ENCODE peak calls at places on chromosomes 4 and X, in six cellular contexts. One of them, this sample, is unnamed.

GRCh38 chrX:31580227-31580626 is 508.4 kb upstream of the FTHL17 start:
- DNase-seq in activated effector memory CD4-positive, alpha-beta T cell treated with anti-CD3 and anti-CD28 coated beads, Interleukin-2, amount 50 U/mL, for 16 hours: no peak
- DNase-seq in left ventricle myocardium inferior: no peak
- DNase-seq in dorsolateral prefrontal cortex: no peak
- DNase-seq in stimulated activated CD4-positive, alpha-beta T cell treated with anti-CD3 and anti-CD28 coated beads, Interleukin-4, amount 100 ng/mL, for 24 hours: no peak
- DNase-seq in NCI-H1092 treated with DMSO at 0.1 percent for 48 hours: peak; percentile 1
- DNase-seq in this sample: no peak

GRCh38 chr4:8019396-8020365 is 80.0 kb upstream of the AFAP1 start:
- DNase-seq in activated effector memory CD4-positive, alpha-beta T cell treated with anti-CD3 and anti-CD28 coated beads, Interleukin-2, amount 50 U/mL, for 16 hours: no peak
- DNase-seq in left ventricle myocardium inferior: no peak
- DNase-seq in dorsolateral prefrontal cortex: peak; percentile 59
- DNase-seq in stimulated activated CD4-positive, alpha-beta T cell treated with anti-CD3 and anti-CD28 coated beads, Interleukin-4, amount 100 ng/mL, for 24 hours: no peak
- DNase-seq in NCI-H1092 treated with DMSO at 0.1 percent for 48 hours: no peak
- DNase-seq in this sample: no peak

GRCh38 chr4:115781528-115782146 is 668.2 kb upstream of the NDST4 start:
- DNase-seq in activated effector memory CD4-positive, alpha-beta T cell treated with anti-CD3 and anti-CD28 coated beads, Interleukin-2, amount 50 U/mL, for 16 hours: no peak
- DNase-seq in left ventricle myocardium inferior: no peak
- DNase-seq in dorsolateral prefrontal cortex: no peak
- DNase-seq in stimulated activated CD4-positive, alpha-beta T cell treated with anti-CD3 and anti-CD28 coated beads, Interleukin-4, amount 100 ng/mL, for 24 hours: no peak
- DNase-seq in NCI-H1092 treated with DMSO at 0.1 percent for 48 hours: no peak
- DNase-seq in this sample: peak; percentile 81

GRCh38 chrX:71997320-71997719 is 86.7 kb downstream of the NHSL2 start:
- DNase-seq in activated effector memory CD4-positive, alpha-beta T cell treated with anti-CD3 and anti-CD28 coated beads, Interleukin-2, amount 50 U/mL, for 16 hours: no peak
- DNase-seq in left ventricle myocardium inferior: no peak
- DNase-seq in dorsolateral prefrontal cortex: no peak
- DNase-seq in stimulated activated CD4-positive, alpha-beta T cell treated with anti-CD3 and anti-CD28 coated beads, Interleukin-4, amount 100 ng/mL, for 24 hours: no peak
- DNase-seq in NCI-H1092 treated with DMSO at 0.1 percent for 48 hours: no peak
- DNase-seq in this sample: no peak

GRCh38 chr4:81650871-81651270 is 179.2 kb upstream of the RASGEF1B start:
- DNase-seq in activated effector memory CD4-positive, alpha-beta T cell treated with anti-CD3 and anti-CD28 coated beads, Interleukin-2, amount 50 U/mL, for 16 hours: no peak
- DNase-seq in left ventricle myocardium inferior: no peak
- DNase-seq in dorsolateral prefrontal cortex: no peak
- DNase-seq in stimulated activated CD4-positive, alpha-beta T cell treated with anti-CD3 and anti-CD28 coated beads, Interleukin-4, amount 100 ng/mL, for 24 hours: no peak
- DNase-seq in NCI-H1092 treated with DMSO at 0.1 percent for 48 hours: peak; percentile 90
- DNase-seq in this sample: no peak

GRCh38 chr4:147361726-147362125 is 119.2 kb upstream of the EDNRA start:
- DNase-seq in activated effector memory CD4-positive, alpha-beta T cell treated with anti-CD3 and anti-CD28 coated beads, Interleukin-2, amount 50 U/mL, for 16 hours: no peak
- DNase-seq in left ventricle myocardium inferior: no peak
- DNase-seq in dorsolateral prefrontal cortex: no peak
- DNase-seq in stimulated activated CD4-positive, alpha-beta T cell treated with anti-CD3 and anti-CD28 coated beads, Interleukin-4, amount 100 ng/mL, for 24 hours: no peak
- DNase-seq in NCI-H1092 treated with DMSO at 0.1 percent for 48 hours: no peak
- DNase-seq in this sample: peak; percentile 58

GRCh38 chr4:25484243-25484721 is 107.2 kb downstream of the ANAPC4 start:
- DNase-seq in activated effector memory CD4-positive, alpha-beta T cell treated with anti-CD3 and anti-CD28 coated beads, Interleukin-2, amount 50 U/mL, for 16 hours: no peak
- DNase-seq in left ventricle myocardium inferior: no peak
- DNase-seq in dorsolateral prefrontal cortex: no peak
- DNase-seq in stimulated activated CD4-positive, alpha-beta T cell treated with anti-CD3 and anti-CD28 coated beads, Interleukin-4, amount 100 ng/mL, for 24 hours: no peak
- DNase-seq in NCI-H1092 treated with DMSO at 0.1 percent for 48 hours: peak; percentile 51
- DNase-seq in this sample: no peak

GRCh38 chr4:89658701-89659024 is 178.3 kb downstream of the SNCA start:
- DNase-seq in activated effector memory CD4-positive, alpha-beta T cell treated with anti-CD3 and anti-CD28 coated beads, Interleukin-2, amount 50 U/mL, for 16 hours: no peak
- DNase-seq in left ventricle myocardium inferior: no peak
- DNase-seq in dorsolateral prefrontal cortex: no peak
- DNase-seq in stimulated activated CD4-positive, alpha-beta T cell treated with anti-CD3 and anti-CD28 coated beads, Interleukin-4, amount 100 ng/mL, for 24 hours: no peak
- DNase-seq in NCI-H1092 treated with DMSO at 0.1 percent for 48 hours: no peak
- DNase-seq in this sample: no peak

GRCh38 chrX:17930850-17931249 is 69.8 kb upstream of the RAI2 start:
- DNase-seq in activated effector memory CD4-positive, alpha-beta T cell treated with anti-CD3 and anti-CD28 coated beads, Interleukin-2, amount 50 U/mL, for 16 hours: no peak
- DNase-seq in left ventricle myocardium inferior: no peak
- DNase-seq in dorsolateral prefrontal cortex: no peak
- DNase-seq in stimulated activated CD4-positive, alpha-beta T cell treated with anti-CD3 and anti-CD28 coated beads, Interleukin-4, amount 100 ng/mL, for 24 hours: no peak
- DNase-seq in NCI-H1092 treated with DMSO at 0.1 percent for 48 hours: peak; percentile 33
- DNase-seq in this sample: no peak

GRCh38 chr4:128410037-128410436 is 122.4 kb upstream of the PGRMC2 start:
- DNase-seq in activated effector memory CD4-positive, alpha-beta T cell treated with anti-CD3 and anti-CD28 coated beads, Interleukin-2, amount 50 U/mL, for 16 hours: no peak
- DNase-seq in left ventricle myocardium inferior: no peak
- DNase-seq in dorsolateral prefrontal cortex: no peak
- DNase-seq in stimulated activated CD4-positive, alpha-beta T cell treated with anti-CD3 and anti-CD28 coated beads, Interleukin-4, amount 100 ng/mL, for 24 hours: no peak
- DNase-seq in NCI-H1092 treated with DMSO at 0.1 percent for 48 hours: no peak
- DNase-seq in this sample: no peak

GRCh38 chr4:151687021-151687640 is 73.7 kb downstream of the GATB start:
- DNase-seq in activated effector memory CD4-positive, alpha-beta T cell treated with anti-CD3 and anti-CD28 coated beads, Interleukin-2, amount 50 U/mL, for 16 hours: no peak
- DNase-seq in left ventricle myocardium inferior: no peak
- DNase-seq in dorsolateral prefrontal cortex: no peak
- DNase-seq in stimulated activated CD4-positive, alpha-beta T cell treated with anti-CD3 and anti-CD28 coated beads, Interleukin-4, amount 100 ng/mL, for 24 hours: no peak
- DNase-seq in NCI-H1092 treated with DMSO at 0.1 percent for 48 hours: no peak
- DNase-seq in this sample: no peak

GRCh38 chr4:20284990-20285389 is 33.3 kb downstream of the SLIT2 start:
- DNase-seq in activated effector memory CD4-positive, alpha-beta T cell treated with anti-CD3 and anti-CD28 coated beads, Interleukin-2, amount 50 U/mL, for 16 hours: no peak
- DNase-seq in left ventricle myocardium inferior: no peak
- DNase-seq in dorsolateral prefrontal cortex: no peak
- DNase-seq in stimulated activated CD4-positive, alpha-beta T cell treated with anti-CD3 and anti-CD28 coated beads, Interleukin-4, amount 100 ng/mL, for 24 hours: no peak
- DNase-seq in NCI-H1092 treated with DMSO at 0.1 percent for 48 hours: no peak
- DNase-seq in this sample: peak; percentile 82

GRCh38 chrX:25001808-25002657 is 13.7 kb downstream of the ARX start:
- DNase-seq in activated effector memory CD4-positive, alpha-beta T cell treated with anti-CD3 and anti-CD28 coated beads, Interleukin-2, amount 50 U/mL, for 16 hours: no peak
- DNase-seq in left ventricle myocardium inferior: no peak
- DNase-seq in dorsolateral prefrontal cortex: no peak
- DNase-seq in stimulated activated CD4-positive, alpha-beta T cell treated with anti-CD3 and anti-CD28 coated beads, Interleukin-4, amount 100 ng/mL, for 24 hours: no peak
- DNase-seq in NCI-H1092 treated with DMSO at 0.1 percent for 48 hours: no peak
- DNase-seq in this sample: no peak

GRCh38 chr4:153281476-153281875 is 63.0 kb upstream of the MND1 start:
- DNase-seq in activated effector memory CD4-positive, alpha-beta T cell treated with anti-CD3 and anti-CD28 coated beads, Interleukin-2, amount 50 U/mL, for 16 hours: no peak
- DNase-seq in left ventricle myocardium inferior: no peak
- DNase-seq in dorsolateral prefrontal cortex: no peak
- DNase-seq in stimulated activated CD4-positive, alpha-beta T cell treated with anti-CD3 and anti-CD28 coated beads, Interleukin-4, amount 100 ng/mL, for 24 hours: no peak
- DNase-seq in NCI-H1092 treated with DMSO at 0.1 percent for 48 hours: no peak
- DNase-seq in this sample: no peak

GRCh38 chrX:74325130-74326059 is 21.4 kb downstream of the ZCCHC13 start:
- DNase-seq in activated effector memory CD4-positive, alpha-beta T cell treated with anti-CD3 and anti-CD28 coated beads, Interleukin-2, amount 50 U/mL, for 16 hours: no peak
- DNase-seq in left ventricle myocardium inferior: no peak
- DNase-seq in dorsolateral prefrontal cortex: no peak
- DNase-seq in stimulated activated CD4-positive, alpha-beta T cell treated with anti-CD3 and anti-CD28 coated beads, Interleukin-4, amount 100 ng/mL, for 24 hours: no peak
- DNase-seq in NCI-H1092 treated with DMSO at 0.1 percent for 48 hours: peak; percentile 82
- DNase-seq in this sample: no peak

GRCh38 chr4:122976111-122976510 is 53.7 kb upstream of the NUDT6 start:
- DNase-seq in activated effector memory CD4-positive, alpha-beta T cell treated with anti-CD3 and anti-CD28 coated beads, Interleukin-2, amount 50 U/mL, for 16 hours: no peak
- DNase-seq in left ventricle myocardium inferior: no peak
- DNase-seq in dorsolateral prefrontal cortex: no peak
- DNase-seq in stimulated activated CD4-positive, alpha-beta T cell treated with anti-CD3 and anti-CD28 coated beads, Interleukin-4, amount 100 ng/mL, for 24 hours: no peak
- DNase-seq in NCI-H1092 treated with DMSO at 0.1 percent for 48 hours: no peak
- DNase-seq in this sample: no peak

GRCh38 chr4:41505161-41505653 is 32.8 kb upstream of the LIMCH1 start:
- DNase-seq in activated effector memory CD4-positive, alpha-beta T cell treated with anti-CD3 and anti-CD28 coated beads, Interleukin-2, amount 50 U/mL, for 16 hours: no peak
- DNase-seq in left ventricle myocardium inferior: no peak
- DNase-seq in dorsolateral prefrontal cortex: no peak
- DNase-seq in stimulated activated CD4-positive, alpha-beta T cell treated with anti-CD3 and anti-CD28 coated beads, Interleukin-4, amount 100 ng/mL, for 24 hours: no peak
- DNase-seq in NCI-H1092 treated with DMSO at 0.1 percent for 48 hours: peak; percentile 74
- DNase-seq in this sample: no peak

GRCh38 chr4:110514889-110515479 is 39.0 kb downstream of the ENPEP start:
- DNase-seq in activated effector memory CD4-positive, alpha-beta T cell treated with anti-CD3 and anti-CD28 coated beads, Interleukin-2, amount 50 U/mL, for 16 hours: no peak
- DNase-seq in left ventricle myocardium inferior: no peak
- DNase-seq in dorsolateral prefrontal cortex: no peak
- DNase-seq in stimulated activated CD4-positive, alpha-beta T cell treated with anti-CD3 and anti-CD28 coated beads, Interleukin-4, amount 100 ng/mL, for 24 hours: no peak
- DNase-seq in NCI-H1092 treated with DMSO at 0.1 percent for 48 hours: peak; percentile 10
- DNase-seq in this sample: peak; percentile 81

GRCh38 chrX:73447311-73447794 is 500 bp downstream of the CDX4 start:
- DNase-seq in activated effector memory CD4-positive, alpha-beta T cell treated with anti-CD3 and anti-CD28 coated beads, Interleukin-2, amount 50 U/mL, for 16 hours: no peak
- DNase-seq in left ventricle myocardium inferior: no peak
- DNase-seq in dorsolateral prefrontal cortex: no peak
- DNase-seq in stimulated activated CD4-positive, alpha-beta T cell treated with anti-CD3 and anti-CD28 coated beads, Interleukin-4, amount 100 ng/mL, for 24 hours: no peak
- DNase-seq in NCI-H1092 treated with DMSO at 0.1 percent for 48 hours: no peak
- DNase-seq in this sample: no peak

GRCh38 chrX:12794654-12795053 is 3.4 kb downstream of the PRPS2 start:
- DNase-seq in activated effector memory CD4-positive, alpha-beta T cell treated with anti-CD3 and anti-CD28 coated beads, Interleukin-2, amount 50 U/mL, for 16 hours: no peak
- DNase-seq in left ventricle myocardium inferior: no peak
- DNase-seq in dorsolateral prefrontal cortex: no peak
- DNase-seq in stimulated activated CD4-positive, alpha-beta T cell treated with anti-CD3 and anti-CD28 coated beads, Interleukin-4, amount 100 ng/mL, for 24 hours: no peak
- DNase-seq in NCI-H1092 treated with DMSO at 0.1 percent for 48 hours: no peak
- DNase-seq in this sample: no peak

GRCh38 chrX:120559799-120560198 is 963 bp downstream of the CUL4B start:
- DNase-seq in activated effector memory CD4-positive, alpha-beta T cell treated with anti-CD3 and anti-CD28 coated beads, Interleukin-2, amount 50 U/mL, for 16 hours: no peak
- DNase-seq in left ventricle myocardium inferior: no peak
- DNase-seq in dorsolateral prefrontal cortex: no peak
- DNase-seq in stimulated activated CD4-positive, alpha-beta T cell treated with anti-CD3 and anti-CD28 coated beads, Interleukin-4, amount 100 ng/mL, for 24 hours: no peak
- DNase-seq in NCI-H1092 treated with DMSO at 0.1 percent for 48 hours: peak; percentile 52
- DNase-seq in this sample: peak; percentile 41

GRCh38 chrX:131704136-131704695 is 160.3 kb downstream of the OR13H1 start:
- DNase-seq in activated effector memory CD4-positive, alpha-beta T cell treated with anti-CD3 and anti-CD28 coated beads, Interleukin-2, amount 50 U/mL, for 16 hours: no peak
- DNase-seq in left ventricle myocardium inferior: no peak
- DNase-seq in dorsolateral prefrontal cortex: peak; percentile 69
- DNase-seq in stimulated activated CD4-positive, alpha-beta T cell treated with anti-CD3 and anti-CD28 coated beads, Interleukin-4, amount 100 ng/mL, for 24 hours: no peak
- DNase-seq in NCI-H1092 treated with DMSO at 0.1 percent for 48 hours: peak; percentile 89
- DNase-seq in this sample: no peak

GRCh38 chr4:83128235-83128929 is 13.9 kb upstream of the PLAC8 start:
- DNase-seq in activated effector memory CD4-positive, alpha-beta T cell treated with anti-CD3 and anti-CD28 coated beads, Interleukin-2, amount 50 U/mL, for 16 hours: no peak
- DNase-seq in left ventricle myocardium inferior: no peak
- DNase-seq in dorsolateral prefrontal cortex: no peak
- DNase-seq in stimulated activated CD4-positive, alpha-beta T cell treated with anti-CD3 and anti-CD28 coated beads, Interleukin-4, amount 100 ng/mL, for 24 hours: no peak
- DNase-seq in NCI-H1092 treated with DMSO at 0.1 percent for 48 hours: no peak
- DNase-seq in this sample: peak; percentile 37

GRCh38 chr4:186606593-186606992 is 51.2 kb upstream of the MTNR1A start:
- DNase-seq in activated effector memory CD4-positive, alpha-beta T cell treated with anti-CD3 and anti-CD28 coated beads, Interleukin-2, amount 50 U/mL, for 16 hours: no peak
- DNase-seq in left ventricle myocardium inferior: no peak
- DNase-seq in dorsolateral prefrontal cortex: no peak
- DNase-seq in stimulated activated CD4-positive, alpha-beta T cell treated with anti-CD3 and anti-CD28 coated beads, Interleukin-4, amount 100 ng/mL, for 24 hours: no peak
- DNase-seq in NCI-H1092 treated with DMSO at 0.1 percent for 48 hours: no peak
- DNase-seq in this sample: no peak

GRCh38 chrX:71181558-71181909 is 36.9 kb downstream of the NLGN3 start:
- DNase-seq in activated effector memory CD4-positive, alpha-beta T cell treated with anti-CD3 and anti-CD28 coated beads, Interleukin-2, amount 50 U/mL, for 16 hours: peak; percentile 77
- DNase-seq in left ventricle myocardium inferior: no peak
- DNase-seq in dorsolateral prefrontal cortex: no peak
- DNase-seq in stimulated activated CD4-positive, alpha-beta T cell treated with anti-CD3 and anti-CD28 coated beads, Interleukin-4, amount 100 ng/mL, for 24 hours: peak; percentile 58
- DNase-seq in NCI-H1092 treated with DMSO at 0.1 percent for 48 hours: no peak
- DNase-seq in this sample: peak; percentile 82

GRCh38 chr4:185513489-185514181 is 21.7 kb downstream of the PDLIM3 start:
- DNase-seq in activated effector memory CD4-positive, alpha-beta T cell treated with anti-CD3 and anti-CD28 coated beads, Interleukin-2, amount 50 U/mL, for 16 hours: no peak
- DNase-seq in left ventricle myocardium inferior: no peak
- DNase-seq in dorsolateral prefrontal cortex: no peak
- DNase-seq in stimulated activated CD4-positive, alpha-beta T cell treated with anti-CD3 and anti-CD28 coated beads, Interleukin-4, amount 100 ng/mL, for 24 hours: no peak
- DNase-seq in NCI-H1092 treated with DMSO at 0.1 percent for 48 hours: no peak
- DNase-seq in this sample: peak; percentile 26

GRCh38 chr4:121951570-121952110 is at the start of gene TRPC3:
- DNase-seq in activated effector memory CD4-positive, alpha-beta T cell treated with anti-CD3 and anti-CD28 coated beads, Interleukin-2, amount 50 U/mL, for 16 hours: peak; percentile 75
- DNase-seq in left ventricle myocardium inferior: peak; percentile 23
- DNase-seq in dorsolateral prefrontal cortex: peak; percentile 59
- DNase-seq in stimulated activated CD4-positive, alpha-beta T cell treated with anti-CD3 and anti-CD28 coated beads, Interleukin-4, amount 100 ng/mL, for 24 hours: peak; percentile 30
- DNase-seq in NCI-H1092 treated with DMSO at 0.1 percent for 48 hours: peak; percentile 27
- DNase-seq in this sample: no peak

GRCh38 chr4:165879581-165879980 is 6.5 kb downstream of the TLL1 start:
- DNase-seq in activated effector memory CD4-positive, alpha-beta T cell treated with anti-CD3 and anti-CD28 coated beads, Interleukin-2, amount 50 U/mL, for 16 hours: no peak
- DNase-seq in left ventricle myocardium inferior: no peak
- DNase-seq in dorsolateral prefrontal cortex: no peak
- DNase-seq in stimulated activated CD4-positive, alpha-beta T cell treated with anti-CD3 and anti-CD28 coated beads, Interleukin-4, amount 100 ng/mL, for 24 hours: no peak
- DNase-seq in NCI-H1092 treated with DMSO at 0.1 percent for 48 hours: no peak
- DNase-seq in this sample: no peak

GRCh38 chrX:318068-318738 is 393 bp downstream of the GTPBP6 start:
- DNase-seq in activated effector memory CD4-positive, alpha-beta T cell treated with anti-CD3 and anti-CD28 coated beads, Interleukin-2, amount 50 U/mL, for 16 hours: peak; percentile 98
- DNase-seq in left ventricle myocardium inferior: peak; percentile 98
- DNase-seq in dorsolateral prefrontal cortex: peak; percentile 91
- DNase-seq in stimulated activated CD4-positive, alpha-beta T cell treated with anti-CD3 and anti-CD28 coated beads, Interleukin-4, amount 100 ng/mL, for 24 hours: peak; percentile 99
- DNase-seq in NCI-H1092 treated with DMSO at 0.1 percent for 48 hours: no peak
- DNase-seq in this sample: no peak

GRCh38 chrX:51608071-51608470 is 10.6 kb downstream of the CENPVL3 start:
- DNase-seq in activated effector memory CD4-positive, alpha-beta T cell treated with anti-CD3 and anti-CD28 coated beads, Interleukin-2, amount 50 U/mL, for 16 hours: no peak
- DNase-seq in left ventricle myocardium inferior: no peak
- DNase-seq in dorsolateral prefrontal cortex: no peak
- DNase-seq in stimulated activated CD4-positive, alpha-beta T cell treated with anti-CD3 and anti-CD28 coated beads, Interleukin-4, amount 100 ng/mL, for 24 hours: no peak
- DNase-seq in NCI-H1092 treated with DMSO at 0.1 percent for 48 hours: no peak
- DNase-seq in this sample: no peak

GRCh38 chrX:64975491-64975890 is 759 bp downstream of the ZC4H2 start:
- DNase-seq in activated effector memory CD4-positive, alpha-beta T cell treated with anti-CD3 and anti-CD28 coated beads, Interleukin-2, amount 50 U/mL, for 16 hours: peak; percentile 63
- DNase-seq in left ventricle myocardium inferior: peak; percentile 13
- DNase-seq in dorsolateral prefrontal cortex: peak; percentile 50
- DNase-seq in stimulated activated CD4-positive, alpha-beta T cell treated with anti-CD3 and anti-CD28 coated beads, Interleukin-4, amount 100 ng/mL, for 24 hours: peak; percentile 15
- DNase-seq in NCI-H1092 treated with DMSO at 0.1 percent for 48 hours: no peak
- DNase-seq in this sample: no peak

GRCh38 chrX:9882669-9883446 is 84.3 kb upstream of the CLDN34 start:
- DNase-seq in activated effector memory CD4-positive, alpha-beta T cell treated with anti-CD3 and anti-CD28 coated beads, Interleukin-2, amount 50 U/mL, for 16 hours: no peak
- DNase-seq in left ventricle myocardium inferior: no peak
- DNase-seq in dorsolateral prefrontal cortex: no peak
- DNase-seq in stimulated activated CD4-positive, alpha-beta T cell treated with anti-CD3 and anti-CD28 coated beads, Interleukin-4, amount 100 ng/mL, for 24 hours: no peak
- DNase-seq in NCI-H1092 treated with DMSO at 0.1 percent for 48 hours: no peak
- DNase-seq in this sample: peak; percentile 67

GRCh38 chr4:53830511-53830910 is 233.9 kb downstream of the CHIC2 start:
- DNase-seq in activated effector memory CD4-positive, alpha-beta T cell treated with anti-CD3 and anti-CD28 coated beads, Interleukin-2, amount 50 U/mL, for 16 hours: no peak
- DNase-seq in left ventricle myocardium inferior: no peak
- DNase-seq in dorsolateral prefrontal cortex: no peak
- DNase-seq in stimulated activated CD4-positive, alpha-beta T cell treated with anti-CD3 and anti-CD28 coated beads, Interleukin-4, amount 100 ng/mL, for 24 hours: no peak
- DNase-seq in NCI-H1092 treated with DMSO at 0.1 percent for 48 hours: no peak
- DNase-seq in this sample: no peak

GRCh38 chrX:45774961-45775360 is 574.3 kb upstream of the DIPK2B start:
- DNase-seq in activated effector memory CD4-positive, alpha-beta T cell treated with anti-CD3 and anti-CD28 coated beads, Interleukin-2, amount 50 U/mL, for 16 hours: peak; percentile 73
- DNase-seq in left ventricle myocardium inferior: no peak
- DNase-seq in dorsolateral prefrontal cortex: no peak
- DNase-seq in stimulated activated CD4-positive, alpha-beta T cell treated with anti-CD3 and anti-CD28 coated beads, Interleukin-4, amount 100 ng/mL, for 24 hours: peak; percentile 27
- DNase-seq in NCI-H1092 treated with DMSO at 0.1 percent for 48 hours: no peak
- DNase-seq in this sample: no peak

GRCh38 chrX:106707771-106708454 is 18.6 kb upstream of the RNF128 start:
- DNase-seq in activated effector memory CD4-positive, alpha-beta T cell treated with anti-CD3 and anti-CD28 coated beads, Interleukin-2, amount 50 U/mL, for 16 hours: no peak
- DNase-seq in left ventricle myocardium inferior: no peak
- DNase-seq in dorsolateral prefrontal cortex: no peak
- DNase-seq in stimulated activated CD4-positive, alpha-beta T cell treated with anti-CD3 and anti-CD28 coated beads, Interleukin-4, amount 100 ng/mL, for 24 hours: peak; percentile 4
- DNase-seq in NCI-H1092 treated with DMSO at 0.1 percent for 48 hours: no peak
- DNase-seq in this sample: peak; percentile 15

GRCh38 chr4:174561556-174561955 is 39.3 kb upstream of the HPGD start:
- DNase-seq in activated effector memory CD4-positive, alpha-beta T cell treated with anti-CD3 and anti-CD28 coated beads, Interleukin-2, amount 50 U/mL, for 16 hours: no peak
- DNase-seq in left ventricle myocardium inferior: no peak
- DNase-seq in dorsolateral prefrontal cortex: no peak
- DNase-seq in stimulated activated CD4-positive, alpha-beta T cell treated with anti-CD3 and anti-CD28 coated beads, Interleukin-4, amount 100 ng/mL, for 24 hours: no peak
- DNase-seq in NCI-H1092 treated with DMSO at 0.1 percent for 48 hours: no peak
- DNase-seq in this sample: no peak

GRCh38 chr4:109979932-109980717 is 67.4 kb downstream of the EGF start:
- DNase-seq in activated effector memory CD4-positive, alpha-beta T cell treated with anti-CD3 and anti-CD28 coated beads, Interleukin-2, amount 50 U/mL, for 16 hours: no peak
- DNase-seq in left ventricle myocardium inferior: no peak
- DNase-seq in dorsolateral prefrontal cortex: no peak
- DNase-seq in stimulated activated CD4-positive, alpha-beta T cell treated with anti-CD3 and anti-CD28 coated beads, Interleukin-4, amount 100 ng/mL, for 24 hours: no peak
- DNase-seq in NCI-H1092 treated with DMSO at 0.1 percent for 48 hours: no peak
- DNase-seq in this sample: no peak